ENCODE peak calls at places on chromosomes 5 and 9, in five cellular contexts. X is hepatocyte, Y is Karpas-422, H is fibroblast of lung, Z is GM12878. S is an unnamed sample.
A peak's percentile ranks its signal among the peaks of the same experiment; 100 is the strongest.

GRCh38 chr9:72557549-72557948 is 36.1 kb downstream of the TMC1 start:
- DNase-seq in X (peak; percentile 77), Y (no peak), H (peak; percentile 94), Z (no peak), S (peak; percentile 94)

GRCh38 chr9:105142406-105143092 is 101.9 kb upstream of the SLC44A1 start:
- DNase-seq in X (no peak), Y (no peak), H (peak; percentile 90), Z (no peak), S (no peak)

GRCh38 chr5:168607946-168608345 is 28.8 kb upstream of the PANK3 start:
- DNase-seq in X (no peak), Y (no peak), H (no peak), Z (no peak), S (no peak)

GRCh38 chr5:175321927-175322532 is 122.0 kb downstream of the DRD1 start:
- DNase-seq in X (peak; percentile 85), Y (peak; percentile 82), H (peak; percentile 45), Z (no peak), S (peak; percentile 56)

GRCh38 chr5:116297296-116297814 is 212.5 kb downstream of the COMMD10 start:
- DNase-seq in X (no peak), Y (no peak), H (no peak), Z (no peak), S (no peak)

GRCh38 chr9:129889936-129890717 is 54.9 kb downstream of the USP20 start:
- DNase-seq in X (no peak), Y (no peak), H (no peak), Z (peak; percentile 31), S (no peak)

GRCh38 chr9:35729700-35730485 is 2.1 kb downstream of the TLN1 start:
- DNase-seq in X (peak; percentile 67), Y (peak; percentile 60), H (peak; percentile 87), Z (no peak), S (peak; percentile 86)

GRCh38 chr5:52893105-52893504 is 96.0 kb upstream of the ITGA2 start:
- DNase-seq in X (no peak), Y (no peak), H (peak; percentile 85), Z (no peak), S (peak; percentile 23)

GRCh38 chr9:96087669-96088299 is 212.3 kb downstream of the ERCC6L2 start:
- DNase-seq in X (peak; percentile 73), Y (no peak), H (no peak), Z (no peak), S (peak; percentile 19)

GRCh38 chr9:682633-683508 is 158.6 kb upstream of the DMRT1 start:
- DNase-seq in X (peak; percentile 85), Y (no peak), H (peak; percentile 72), Z (no peak), S (peak; percentile 57)

GRCh38 chr5:71693828-71694427 is 25.1 kb upstream of the CARTPT start:
- DNase-seq in X (peak; percentile 52), Y (no peak), H (no peak), Z (no peak), S (no peak)

GRCh38 chr5:175597718-175598117 is 60.2 kb upstream of the HRH2 start:
- DNase-seq in X (peak; percentile 21), Y (no peak), H (no peak), Z (no peak), S (no peak)

GRCh38 chr9:4306066-4306787 is 6.4 kb upstream of the GLIS3 start:
- DNase-seq in X (peak; percentile 43), Y (no peak), H (peak; percentile 78), Z (no peak), S (no peak)

GRCh38 chr9:136611119-136611518 is 51.6 kb upstream of the EGFL7 start:
- DNase-seq in X (no peak), Y (no peak), H (no peak), Z (no peak), S (no peak)

GRCh38 chr5:122533825-122534224 is 221.8 kb downstream of the SNCAIP start:
- DNase-seq in X (no peak), Y (no peak), H (no peak), Z (no peak), S (no peak)

GRCh38 chr9:30534458-30534857 is 1850.0 kb upstream of the ACO1 start:
- DNase-seq in X (no peak), Y (no peak), H (no peak), Z (no peak), S (no peak)

GRCh38 chr9:95641591-95641990 is 124.8 kb upstream of the PTCH1 start:
- DNase-seq in X (no peak), Y (no peak), H (no peak), Z (no peak), S (peak; percentile 17)

GRCh38 chr5:53418409-53418808 is 62.0 kb upstream of the FST start:
- DNase-seq in X (no peak), Y (no peak), H (peak; percentile 60), Z (no peak), S (no peak)

GRCh38 chr9:128685022-128685332 is 4.0 kb upstream of the SET start:
- DNase-seq in X (no peak), Y (peak; percentile 76), H (no peak), Z (no peak), S (no peak)

GRCh38 chr5:2334686-2335085 is 416.8 kb downstream of the IRX2 start:
- DNase-seq in X (peak; percentile 39), Y (no peak), H (no peak), Z (no peak), S (no peak)

GRCh38 chr9:135321580-135321979 is 158.0 kb upstream of the PPP1R26 start:
- DNase-seq in X (no peak), Y (no peak), H (no peak), Z (no peak), S (no peak)

GRCh38 chr9:71675129-71675856 is 93.0 kb downstream of the CEMIP2 start:
- DNase-seq in X (no peak), Y (no peak), H (no peak), Z (no peak), S (no peak)

GRCh38 chr5:17046320-17046719 is 110.2 kb upstream of the MYO10 start:
- DNase-seq in X (no peak), Y (no peak), H (no peak), Z (no peak), S (peak; percentile 44)

GRCh38 chr9:120330031-120330430 is 249.9 kb downstream of the CDK5RAP2 start:
- DNase-seq in X (no peak), Y (no peak), H (no peak), Z (no peak), S (no peak)

GRCh38 chr5:2737273-2738155 is 14.0 kb downstream of the IRX2 start:
- DNase-seq in X (no peak), Y (no peak), H (no peak), Z (no peak), S (no peak)

GRCh38 chr5:145946112-145946861 is 9.9 kb downstream of the SH3RF2 start:
- DNase-seq in X (peak; percentile 41), Y (no peak), H (peak; percentile 98), Z (peak; percentile 27), S (peak; percentile 88)

GRCh38 chr9:13721481-13722235 is 442.2 kb upstream of the MPDZ start:
- DNase-seq in X (no peak), Y (no peak), H (peak; percentile 94), Z (no peak), S (peak; percentile 39)

GRCh38 chr5:30539004-30539634 is 654.4 kb upstream of the CDH6 start:
- DNase-seq in X (peak; percentile 13), Y (no peak), H (peak; percentile 73), Z (no peak), S (peak; percentile 18)

GRCh38 chr5:68435611-68436010 is 220.1 kb downstream of the PIK3R1 start:
- DNase-seq in X (no peak), Y (no peak), H (no peak), Z (no peak), S (no peak)

GRCh38 chr9:114898741-114899140 is 31.6 kb downstream of the TNFSF8 start:
- DNase-seq in X (no peak), Y (peak; percentile 70), H (no peak), Z (no peak), S (no peak)

GRCh38 chr5:144567416-144567770 is 396.7 kb downstream of the KCTD16 start:
- DNase-seq in X (no peak), Y (no peak), H (peak; percentile 66), Z (no peak), S (no peak)

GRCh38 chr5:127754259-127754658 is 51.1 kb downstream of the CCDC192 start:
- DNase-seq in X (peak; percentile 27), Y (no peak), H (peak; percentile 74), Z (no peak), S (peak; percentile 22)

GRCh38 chr5:180251887-180252286 is 40.0 kb downstream of the MAPK9 start:
- DNase-seq in X (no peak), Y (no peak), H (no peak), Z (no peak), S (no peak)

GRCh38 chr5:180253036-180253824 is 38.7 kb downstream of the MAPK9 start:
- DNase-seq in X (no peak), Y (no peak), H (no peak), Z (no peak), S (no peak)

GRCh38 chr5:180251141-180251540 is 40.7 kb downstream of the MAPK9 start:
- DNase-seq in X (no peak), Y (no peak), H (no peak), Z (no peak), S (no peak)

DNA sequence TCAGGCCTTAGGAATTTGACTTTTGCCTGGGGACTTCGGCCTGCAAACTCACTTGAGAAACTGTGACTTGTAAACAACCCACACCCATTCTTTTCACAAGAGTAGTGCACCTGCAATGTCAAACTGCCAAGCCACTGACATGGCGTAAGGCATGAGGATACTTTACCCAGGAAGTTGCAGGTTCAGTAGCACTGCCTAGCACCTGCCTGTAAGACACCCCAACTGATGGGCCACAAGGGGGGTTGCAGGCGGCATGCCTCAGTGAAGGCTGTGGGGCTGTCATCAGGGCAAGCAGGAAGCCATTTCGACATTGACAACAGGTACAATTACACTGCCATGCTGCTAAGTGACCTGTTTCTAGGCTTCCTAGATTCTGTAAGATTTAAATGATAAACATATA is 41.3 kb upstream of the RASGEF1C start:
- DNase-seq in X (no peak), Y (no peak), H (no peak), Z (no peak), S (no peak)
- H3K36me3 ChIP-seq in X (no peaks in the 10 kb centered on the region), Y (peaks cover 75% of the 10 kb centered on the region), H (peaks cover 2% of the 10 kb centered on the region), Z (peaks cover 18% of the 10 kb centered on the region), S (peaks cover 57% of the 10 kb centered on the region)

GRCh38 chr5:81007637-81008027 is 47.5 kb downstream of the RASGRF2 start:
- DNase-seq in X (no peak), Y (no peak), H (no peak), Z (no peak), S (no peak)
- H3K4me3 ChIP-seq in X (no peak overlapping the region), Y (no peak overlapping the region), H (no peak overlapping the region), Z (no peak overlapping the region), S (no peak overlapping the region)

GRCh38 chr5:39223568-39224156 is 4.3 kb upstream of the FYB1 start:
- DNase-seq in X (no peak), Y (no peak), H (no peak), Z (no peak), S (no peak)
- H3K4me2 ChIP-seq in X (peak overlapping the region; percentile 39), Y (no peak overlapping the region), H (no peak overlapping the region), Z (no peak overlapping the region), S (peak overlapping the region; percentile 71)

DNA sequence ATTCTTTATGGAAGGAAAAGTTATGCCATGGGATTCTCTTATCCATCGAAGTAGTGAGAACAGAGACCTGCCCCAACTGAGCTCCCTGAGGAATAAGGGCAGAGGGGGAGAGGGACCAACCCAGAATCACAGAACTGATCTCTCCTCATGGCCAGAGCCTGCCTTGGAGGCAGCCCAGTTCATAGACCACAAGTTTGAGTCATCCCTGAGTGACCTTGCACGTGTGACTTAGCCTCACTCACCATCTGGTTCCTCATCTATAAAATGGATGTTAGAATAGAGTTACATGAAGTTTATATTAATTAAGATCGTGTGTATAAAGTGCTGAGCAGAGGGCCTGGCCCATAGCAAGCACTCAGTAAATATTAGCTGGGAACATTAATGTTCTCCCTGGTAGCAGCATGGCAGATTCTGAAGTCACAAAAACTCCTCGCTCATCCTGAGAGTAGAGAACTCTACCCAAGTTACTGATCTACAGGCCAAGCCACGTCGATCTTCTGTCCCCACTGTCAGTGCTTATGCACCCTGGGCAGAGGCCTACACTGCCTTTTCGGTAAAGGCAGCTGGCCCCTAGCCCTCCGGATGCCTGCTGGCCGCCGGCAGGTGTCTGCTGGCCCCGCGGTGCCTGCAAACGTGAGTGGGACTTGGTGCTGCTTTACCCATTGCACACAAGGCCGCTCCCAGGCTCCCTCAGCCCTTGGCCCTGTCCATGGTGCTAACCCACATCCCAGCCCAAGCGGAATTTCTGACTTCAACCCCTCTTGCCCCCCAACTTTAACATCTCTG is 61.0 kb upstream of the ARAP3 start:
- DNase-seq in X (peak; percentile 74), Y (peak; percentile 78), H (peak; percentile 28), Z (no peak), S (peak; percentile 28)
- H3K36me3 ChIP-seq in X (no peaks in the 10 kb centered on the region), Y (no peaks in the 10 kb centered on the region), H (no peaks in the 10 kb centered on the region), Z (no peaks in the 10 kb centered on the region), S (no peaks in the 10 kb centered on the region)